ENCODE peak calls at places on chromosomes 12 and 14, in eight cellular contexts. One of them, this sample, is unnamed.

GRCh38 chr12:19095331-19095730 is 34.2 kb upstream of the PLEKHA5 start:
- DNase-seq in AG09319: no peak
- DNase-seq in psoas muscle: no peak
- DNase-seq in foreskin fibroblast: no peak
- DNase-seq in mesothelial cell of epicardium: no peak
- DNase-seq in cardiac muscle cell: peak
- DNase-seq in GM20000: no peak
- DNase-seq in CD8-positive, alpha-beta T cell: no peak
- DNase-seq in this sample: no peak

GRCh38 chr14:104390221-104390931 is 189.2 kb upstream of the C14orf180 start:
- DNase-seq in AG09319: no peak
- DNase-seq in GM20000: no peak
- DNase-seq in CD8-positive, alpha-beta T cell: no peak
- DNase-seq in psoas muscle: peak
- DNase-seq in mesothelial cell of epicardium: peak
- DNase-seq in cardiac muscle cell: no peak
- DNase-seq in foreskin fibroblast: no peak
- DNase-seq in this sample: no peak

GRCh38 chr12:121145221-121145620 is 12.5 kb downstream of the P2RX7 start:
- DNase-seq in psoas muscle: no peak
- DNase-seq in cardiac muscle cell: peak
- DNase-seq in AG09319: no peak
- DNase-seq in foreskin fibroblast: no peak
- DNase-seq in GM20000: no peak
- DNase-seq in mesothelial cell of epicardium: no peak
- DNase-seq in CD8-positive, alpha-beta T cell: no peak
- DNase-seq in this sample: no peak

GRCh38 chr12:3491938-3492867 is 1.2 kb downstream of the PRMT8 start:
- DNase-seq in CD8-positive, alpha-beta T cell: peak
- DNase-seq in GM20000: peak
- DNase-seq in psoas muscle: peak
- DNase-seq in mesothelial cell of epicardium: peak
- DNase-seq in AG09319: no peak
- DNase-seq in cardiac muscle cell: peak
- DNase-seq in foreskin fibroblast: peak
- DNase-seq in this sample: peak

GRCh38 chr12:78002878-78003277 is 172.2 kb downstream of the NAV3 start:
- DNase-seq in AG09319: no peak
- DNase-seq in GM20000: no peak
- DNase-seq in CD8-positive, alpha-beta T cell: no peak
- DNase-seq in mesothelial cell of epicardium: no peak
- DNase-seq in cardiac muscle cell: peak
- DNase-seq in foreskin fibroblast: no peak
- DNase-seq in psoas muscle: no peak
- DNase-seq in this sample: no peak

GRCh38 chr12:77590306-77590705 is 240.4 kb upstream of the NAV3 start:
- DNase-seq in psoas muscle: no peak
- DNase-seq in foreskin fibroblast: no peak
- DNase-seq in cardiac muscle cell: no peak
- DNase-seq in CD8-positive, alpha-beta T cell: no peak
- DNase-seq in mesothelial cell of epicardium: no peak
- DNase-seq in AG09319: no peak
- DNase-seq in GM20000: no peak
- DNase-seq in this sample: no peak

GRCh38 chr12:19757317-19757877 is 318.1 kb downstream of the AEBP2 start:
- DNase-seq in foreskin fibroblast: no peak
- DNase-seq in AG09319: no peak
- DNase-seq in psoas muscle: no peak
- DNase-seq in GM20000: no peak
- DNase-seq in CD8-positive, alpha-beta T cell: no peak
- DNase-seq in cardiac muscle cell: peak
- DNase-seq in mesothelial cell of epicardium: no peak
- DNase-seq in this sample: no peak

GRCh38 chr14:85250369-85250768 is 279.6 kb upstream of the FLRT2 start:
- DNase-seq in GM20000: no peak
- DNase-seq in mesothelial cell of epicardium: no peak
- DNase-seq in AG09319: no peak
- DNase-seq in CD8-positive, alpha-beta T cell: no peak
- DNase-seq in foreskin fibroblast: no peak
- DNase-seq in cardiac muscle cell: peak
- DNase-seq in psoas muscle: no peak
- DNase-seq in this sample: no peak

GRCh38 chr14:100321473-100322137 is 1.5 kb upstream of the SLC25A47 start:
- DNase-seq in GM20000: no peak
- DNase-seq in cardiac muscle cell: no peak
- DNase-seq in mesothelial cell of epicardium: no peak
- DNase-seq in AG09319: no peak
- DNase-seq in foreskin fibroblast: no peak
- DNase-seq in CD8-positive, alpha-beta T cell: no peak
- DNase-seq in psoas muscle: no peak
- DNase-seq in this sample: no peak

GRCh38 chr12:45468751-45469615 is 253.1 kb downstream of the ANO6 start:
- DNase-seq in AG09319: no peak
- DNase-seq in foreskin fibroblast: no peak
- DNase-seq in psoas muscle: no peak
- DNase-seq in CD8-positive, alpha-beta T cell: no peak
- DNase-seq in GM20000: no peak
- DNase-seq in mesothelial cell of epicardium: no peak
- DNase-seq in cardiac muscle cell: no peak
- DNase-seq in this sample: no peak

GRCh38 chr12:45469902-45470301 is 254.0 kb downstream of the ANO6 start:
- DNase-seq in psoas muscle: no peak
- DNase-seq in cardiac muscle cell: no peak
- DNase-seq in AG09319: no peak
- DNase-seq in GM20000: no peak
- DNase-seq in foreskin fibroblast: no peak
- DNase-seq in mesothelial cell of epicardium: no peak
- DNase-seq in CD8-positive, alpha-beta T cell: no peak
- DNase-seq in this sample: no peak

GRCh38 chr12:45462506-45462905 is 246.6 kb downstream of the ANO6 start:
- DNase-seq in foreskin fibroblast: no peak
- DNase-seq in mesothelial cell of epicardium: no peak
- DNase-seq in AG09319: no peak
- DNase-seq in CD8-positive, alpha-beta T cell: no peak
- DNase-seq in GM20000: no peak
- DNase-seq in psoas muscle: no peak
- DNase-seq in cardiac muscle cell: no peak
- DNase-seq in this sample: no peak

GRCh38 chr12:45458854-45459807 is 243.2 kb downstream of the ANO6 start:
- DNase-seq in AG09319: no peak
- DNase-seq in mesothelial cell of epicardium: no peak
- DNase-seq in cardiac muscle cell: peak
- DNase-seq in CD8-positive, alpha-beta T cell: no peak
- DNase-seq in psoas muscle: no peak
- DNase-seq in foreskin fibroblast: no peak
- DNase-seq in GM20000: no peak
- DNase-seq in this sample: peak

DNA sequence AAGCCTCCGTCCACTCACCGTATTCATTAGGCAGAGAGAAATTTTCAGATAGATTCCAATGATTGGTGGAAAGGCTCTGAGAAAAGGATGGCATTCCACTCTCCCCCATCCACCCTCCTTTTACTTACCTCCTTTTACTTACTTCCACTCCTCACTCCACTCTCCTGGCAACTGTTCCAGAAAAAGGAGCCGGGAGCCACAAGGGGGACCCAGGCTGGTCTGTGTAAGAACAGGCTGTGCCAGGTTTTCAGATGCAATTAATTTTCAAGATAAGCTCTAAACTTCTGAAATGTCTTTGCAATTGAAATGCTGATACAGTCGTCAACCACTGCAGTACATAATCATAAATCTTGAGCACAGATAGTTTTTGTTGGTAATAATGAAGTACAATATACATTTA is 248.8 kb downstream of the ANO6 start:
- DNase-seq in CD8-positive, alpha-beta T cell: no peak
- DNase-seq in AG09319: no peak
- DNase-seq in psoas muscle: no peak
- DNase-seq in foreskin fibroblast: no peak
- DNase-seq in cardiac muscle cell: peak
- DNase-seq in mesothelial cell of epicardium: no peak
- DNase-seq in GM20000: no peak
- DNase-seq in this sample: no peak
- TF ChIP-seq CTCF in CD8-positive, alpha-beta T cell: no peak
- TF ChIP-seq CTCF in AG09319: no peak
- TF ChIP-seq CTCF in psoas muscle: no peak
- TF ChIP-seq CTCF in foreskin fibroblast: no peak
- TF ChIP-seq CTCF in cardiac muscle cell: peak
- TF ChIP-seq CTCF in mesothelial cell of epicardium: no peak
- TF ChIP-seq CTCF in GM20000: no peak
- TF ChIP-seq CTCF in this sample: no peak

GRCh38 chr14:59189822-59190368 is 1.4 kb downstream of the DAAM1 start:
- DNase-seq in cardiac muscle cell: peak
- DNase-seq in GM20000: peak
- DNase-seq in AG09319: peak
- DNase-seq in CD8-positive, alpha-beta T cell: peak
- DNase-seq in psoas muscle: peak
- DNase-seq in mesothelial cell of epicardium: peak
- DNase-seq in foreskin fibroblast: peak
- DNase-seq in this sample: peak

GRCh38 chr14:59187802-59188460 is 536 bp upstream of the DAAM1 start:
- DNase-seq in CD8-positive, alpha-beta T cell: peak
- DNase-seq in psoas muscle: peak
- DNase-seq in GM20000: peak
- DNase-seq in foreskin fibroblast: no peak
- DNase-seq in AG09319: no peak
- DNase-seq in cardiac muscle cell: no peak
- DNase-seq in mesothelial cell of epicardium: peak
- DNase-seq in this sample: peak

GRCh38 chr14:59188461-59189280 is at the start of gene DAAM1:
- DNase-seq in mesothelial cell of epicardium: peak
- DNase-seq in cardiac muscle cell: peak
- DNase-seq in psoas muscle: peak
- DNase-seq in GM20000: peak
- DNase-seq in CD8-positive, alpha-beta T cell: peak
- DNase-seq in foreskin fibroblast: peak
- DNase-seq in AG09319: peak
- DNase-seq in this sample: peak

GRCh38 chr14:59189281-59189821 is 884 bp downstream of the DAAM1 start:
- DNase-seq in cardiac muscle cell: peak
- DNase-seq in GM20000: peak
- DNase-seq in CD8-positive, alpha-beta T cell: no peak
- DNase-seq in psoas muscle: peak
- DNase-seq in AG09319: no peak
- DNase-seq in foreskin fibroblast: no peak
- DNase-seq in mesothelial cell of epicardium: no peak
- DNase-seq in this sample: no peak

DNA sequence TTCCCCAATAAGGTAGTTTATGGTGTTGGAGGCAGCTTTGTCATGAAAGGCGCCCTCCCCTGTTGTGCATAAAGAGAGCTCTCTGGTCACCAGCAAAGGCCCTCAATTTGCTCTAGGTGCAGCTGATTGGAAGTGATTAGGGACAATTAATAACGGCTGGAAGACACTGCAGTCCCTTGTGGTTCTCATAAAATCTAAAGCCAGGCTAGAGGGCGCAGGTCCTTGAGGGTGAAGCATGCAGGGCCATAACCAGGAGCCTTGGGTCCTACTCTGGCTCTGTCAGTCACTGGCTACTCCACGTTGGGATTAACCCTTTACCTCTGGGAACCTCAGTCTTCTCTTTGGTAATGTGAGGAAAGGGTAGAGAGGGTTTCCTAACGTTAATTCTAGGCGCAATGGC is 1.9 kb downstream of the DAAM1 start:
- DNase-seq in cardiac muscle cell: peak
- DNase-seq in CD8-positive, alpha-beta T cell: no peak
- DNase-seq in GM20000: peak
- DNase-seq in mesothelial cell of epicardium: no peak
- DNase-seq in foreskin fibroblast: peak
- DNase-seq in psoas muscle: no peak
- DNase-seq in AG09319: no peak
- DNase-seq in this sample: no peak
- TF ChIP-seq CTCF in cardiac muscle cell: peak
- TF ChIP-seq CTCF in CD8-positive, alpha-beta T cell: no peak
- TF ChIP-seq CTCF in GM20000: no peak
- TF ChIP-seq CTCF in mesothelial cell of epicardium: no peak
- TF ChIP-seq CTCF in foreskin fibroblast: no peak
- TF ChIP-seq CTCF in psoas muscle: no peak
- TF ChIP-seq CTCF in AG09319: peak
- TF ChIP-seq CTCF in this sample: peak

GRCh38 chr12:50859621-50860020 is 16.9 kb downstream of the TMPRSS12 start:
- DNase-seq in psoas muscle: no peak
- DNase-seq in AG09319: no peak
- DNase-seq in foreskin fibroblast: no peak
- DNase-seq in mesothelial cell of epicardium: no peak
- DNase-seq in GM20000: no peak
- DNase-seq in cardiac muscle cell: no peak
- DNase-seq in CD8-positive, alpha-beta T cell: no peak
- DNase-seq in this sample: no peak
- TF ChIP-seq CTCF in psoas muscle: no peak
- TF ChIP-seq CTCF in AG09319: no peak
- TF ChIP-seq CTCF in foreskin fibroblast: no peak
- TF ChIP-seq CTCF in mesothelial cell of epicardium: no peak
- TF ChIP-seq CTCF in GM20000: no peak
- TF ChIP-seq CTCF in cardiac muscle cell: no peak
- TF ChIP-seq CTCF in CD8-positive, alpha-beta T cell: no peak
- TF ChIP-seq CTCF in this sample: no peak

GRCh38 chr12:68838046-68838886 is 30.3 kb downstream of the MDM2 start:
- DNase-seq in GM20000: no peak
- DNase-seq in mesothelial cell of epicardium: no peak
- DNase-seq in AG09319: no peak
- DNase-seq in foreskin fibroblast: no peak
- DNase-seq in CD8-positive, alpha-beta T cell: no peak
- DNase-seq in psoas muscle: no peak
- DNase-seq in cardiac muscle cell: no peak
- DNase-seq in this sample: no peak

GRCh38 chr12:68839183-68840147 is 31.5 kb downstream of the MDM2 start:
- DNase-seq in GM20000: no peak
- DNase-seq in mesothelial cell of epicardium: no peak
- DNase-seq in foreskin fibroblast: no peak
- DNase-seq in psoas muscle: no peak
- DNase-seq in CD8-positive, alpha-beta T cell: no peak
- DNase-seq in cardiac muscle cell: no peak
- DNase-seq in AG09319: no peak
- DNase-seq in this sample: no peak

GRCh38 chr12:68833508-68833907 is 25.5 kb downstream of the MDM2 start:
- DNase-seq in psoas muscle: no peak
- DNase-seq in foreskin fibroblast: no peak
- DNase-seq in AG09319: no peak
- DNase-seq in cardiac muscle cell: no peak
- DNase-seq in CD8-positive, alpha-beta T cell: no peak
- DNase-seq in GM20000: no peak
- DNase-seq in mesothelial cell of epicardium: no peak
- DNase-seq in this sample: no peak

GRCh38 chr12:68835333-68835908 is 27.4 kb downstream of the MDM2 start:
- DNase-seq in mesothelial cell of epicardium: no peak
- DNase-seq in psoas muscle: no peak
- DNase-seq in AG09319: no peak
- DNase-seq in CD8-positive, alpha-beta T cell: no peak
- DNase-seq in foreskin fibroblast: no peak
- DNase-seq in cardiac muscle cell: no peak
- DNase-seq in GM20000: no peak
- DNase-seq in this sample: no peak

DNA sequence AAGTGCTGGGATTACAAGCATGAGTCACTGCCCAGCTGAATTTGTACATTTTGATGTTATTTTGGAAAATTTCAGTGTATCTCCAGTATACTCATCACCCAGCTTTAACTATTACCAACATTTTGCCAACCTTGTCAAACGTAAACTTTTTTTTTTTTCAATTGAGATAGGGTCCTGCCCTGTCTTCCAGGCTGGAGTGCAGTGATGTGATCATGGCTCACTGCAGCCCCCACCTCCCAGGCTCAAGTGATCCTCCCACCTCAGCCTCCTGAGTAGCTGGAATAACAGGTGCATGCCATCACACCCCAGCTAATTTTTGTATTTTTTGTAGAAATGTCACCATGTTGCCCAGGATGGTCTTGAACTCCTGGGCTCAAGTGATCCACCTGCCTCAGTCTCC is 29.2 kb downstream of the MDM2 start:
- DNase-seq in cardiac muscle cell: no peak
- DNase-seq in AG09319: no peak
- DNase-seq in GM20000: no peak
- DNase-seq in foreskin fibroblast: no peak
- DNase-seq in CD8-positive, alpha-beta T cell: no peak
- DNase-seq in mesothelial cell of epicardium: no peak
- DNase-seq in psoas muscle: no peak
- DNase-seq in this sample: no peak
- TF ChIP-seq CTCF in cardiac muscle cell: no peak
- TF ChIP-seq CTCF in AG09319: no peak
- TF ChIP-seq CTCF in GM20000: no peak
- TF ChIP-seq CTCF in foreskin fibroblast: no peak
- TF ChIP-seq CTCF in CD8-positive, alpha-beta T cell: no peak
- TF ChIP-seq CTCF in mesothelial cell of epicardium: no peak
- TF ChIP-seq CTCF in psoas muscle: no peak
- TF ChIP-seq CTCF in this sample: no peak

This sample was measured in foreskin keratinocyte.